ENCODE peak calls at places on chromosomes 7 and 10, in nine cellular contexts. F is fibroblast of pulmonary artery, D is heart left ventricle, J is OCI-LY7, P is BJ, G is pancreas, Q is foreskin fibroblast, U is GM20000, B is lung. N is an unnamed sample.

GRCh38 chr7:70776627-70777101 is 355.3 kb upstream of the GALNT17 start:
- DNase-seq in F (peak), D (no peak), J (no peak), P (no peak), G (no peak), Q (peak), U (no peak), B (no peak), N (peak)

GRCh38 chr10:96833220-96834001 is 1.3 kb downstream of the LCOR start:
- DNase-seq in F (peak), D (peak), J (peak), P (no peak), G (no peak), Q (no peak), U (no peak), B (no peak), N (peak)

GRCh38 chr7:141511370-141512335 is 39.6 kb upstream of the AGK start:
- DNase-seq in F (no peak), D (no peak), J (no peak), P (no peak), G (peak), Q (no peak), U (no peak), B (no peak), N (no peak)

GRCh38 chr7:16309129-16309528 is 112.2 kb downstream of the CRPPA start:
- DNase-seq in F (no peak), D (no peak), J (no peak), P (no peak), G (no peak), Q (no peak), U (no peak), B (no peak), N (no peak)

GRCh38 chr10:30062090-30062489 is 2.7 kb upstream of the JCAD start:
- DNase-seq in F (peak), D (no peak), J (no peak), P (peak), G (no peak), Q (peak), U (no peak), B (no peak), N (no peak)

GRCh38 chr10:87841215-87841614 is 22.1 kb downstream of the KLLN start:
- DNase-seq in F (peak), D (no peak), J (no peak), P (no peak), G (no peak), Q (peak), U (no peak), B (no peak), N (no peak)

GRCh38 chr7:69204936-69205335 is 393.3 kb upstream of the AUTS2 start:
- DNase-seq in F (no peak), D (no peak), J (no peak), P (no peak), G (no peak), Q (no peak), U (no peak), B (no peak), N (no peak)

GRCh38 chr10:5565671-5566581 is 41.2 kb downstream of the CALML3 start:
- DNase-seq in F (peak), D (no peak), J (no peak), P (peak), G (no peak), Q (peak), U (no peak), B (no peak), N (no peak)

GRCh38 chr10:43259248-43259980 is 7.5 kb downstream of the RASGEF1A start:
- DNase-seq in F (no peak), D (no peak), J (no peak), P (no peak), G (no peak), Q (no peak), U (peak), B (no peak), N (no peak)

GRCh38 chr7:137942459-137943115 is 59.3 kb downstream of the CREB3L2 start:
- DNase-seq in F (no peak), D (no peak), J (no peak), P (no peak), G (no peak), Q (no peak), U (no peak), B (no peak), N (no peak)

GRCh38 chr10:12981570-12981969 is 19.9 kb downstream of the CCDC3 start:
- DNase-seq in F (peak), D (no peak), J (no peak), P (no peak), G (no peak), Q (no peak), U (no peak), B (no peak), N (no peak)

GRCh38 chr10:132961864-132962622 is 19.7 kb upstream of the CFAP46 start:
- DNase-seq in F (peak), D (peak), J (peak), P (peak), G (peak), Q (peak), U (peak), B (peak), N (peak)

GRCh38 chr10:11145498-11145855 is 127.8 kb downstream of the CELF2 start:
- DNase-seq in F (peak), D (peak), J (peak), P (no peak), G (no peak), Q (no peak), U (peak), B (no peak), N (peak)

GRCh38 chr10:48776528-48776927 is 91.9 kb downstream of the WDFY4 start:
- DNase-seq in F (no peak), D (no peak), J (no peak), P (no peak), G (no peak), Q (no peak), U (no peak), B (no peak), N (no peak)

GRCh38 chr10:117541405-117541908 is 1.1 kb upstream of the EMX2 start:
- DNase-seq in F (peak), D (no peak), J (no peak), P (no peak), G (no peak), Q (peak), U (no peak), B (no peak), N (no peak)

GRCh38 chr7:81066797-81067196 is 147.9 kb upstream of the SEMA3C start:
- DNase-seq in F (no peak), D (no peak), J (no peak), P (no peak), G (no peak), Q (no peak), U (no peak), B (no peak), N (no peak)

GRCh38 chr10:131495892-131496291 is 184.4 kb upstream of the TCERG1L start:
- DNase-seq in F (no peak), D (no peak), J (no peak), P (no peak), G (no peak), Q (no peak), U (no peak), B (no peak), N (no peak)

GRCh38 chr10:131494451-131494850 is 182.9 kb upstream of the TCERG1L start:
- DNase-seq in F (no peak), D (no peak), J (no peak), P (no peak), G (no peak), Q (no peak), U (no peak), B (no peak), N (no peak)

GRCh38 chr10:131495224-131495623 is 183.7 kb upstream of the TCERG1L start:
- DNase-seq in F (no peak), D (no peak), J (no peak), P (no peak), G (no peak), Q (no peak), U (no peak), B (no peak), N (no peak)

GRCh38 chr10:131499566-131499965 is 188.0 kb upstream of the TCERG1L start:
- DNase-seq in F (no peak), D (no peak), J (no peak), P (no peak), G (no peak), Q (no peak), U (no peak), B (no peak), N (no peak)

DNA sequence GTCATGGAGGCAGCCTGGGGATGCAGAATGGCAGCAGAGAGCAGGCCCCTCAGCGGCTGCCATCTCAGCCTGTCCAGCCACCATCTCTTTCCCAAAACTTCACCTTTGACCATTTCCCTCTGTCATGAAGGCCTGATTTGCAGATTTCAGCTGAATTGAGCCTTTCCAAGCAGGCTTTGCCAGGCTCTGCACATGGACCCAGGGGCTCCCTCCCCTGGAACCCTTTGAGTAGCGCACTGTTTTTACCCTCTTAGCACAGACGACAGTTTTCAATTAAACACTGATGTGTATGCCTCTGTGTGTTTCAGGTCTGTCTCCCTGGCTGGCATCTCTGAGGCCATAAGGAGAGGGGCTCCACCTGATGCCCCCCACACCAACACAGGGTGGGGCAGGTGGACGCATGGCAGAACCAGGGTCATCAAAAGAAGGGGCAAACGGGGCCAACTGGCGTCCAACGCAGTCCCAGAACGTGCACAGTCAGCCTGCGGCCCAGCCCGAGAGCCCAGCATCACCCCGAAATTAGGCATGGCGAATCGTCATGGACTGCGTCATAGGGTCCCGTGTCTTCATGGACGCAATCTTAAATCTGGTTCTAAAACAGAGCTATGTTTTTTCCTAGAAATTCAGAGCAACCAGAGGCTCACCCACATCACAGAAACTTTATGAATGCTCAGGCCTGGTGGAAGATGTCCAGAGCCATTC is 185.0 kb upstream of the TCERG1L start:
- DNase-seq in F (no peak), D (no peak), J (no peak), P (no peak), G (no peak), Q (no peak), U (no peak), B (no peak), N (no peak)
- TF ChIP-seq CTCF in F (no peak), D (no peak), J (no peak), P (no peak), G (no peak), Q (no peak), U (no peak), B (no peak), N (no peak)

GRCh38 chr7:82173400-82174021 is 270.1 kb downstream of the CACNA2D1 start:
- DNase-seq in F (no peak), D (no peak), J (no peak), P (no peak), G (no peak), Q (no peak), U (no peak), B (no peak), N (no peak)
- TF ChIP-seq CTCF in F (no peak), D (no peak), J (no peak), P (no peak), G (no peak), Q (no peak), U (no peak), B (no peak), N (no peak)

GRCh38 chr7:112021348-112022044 is 184.7 kb downstream of the DOCK4 start:
- DNase-seq in F (no peak), D (no peak), J (no peak), P (no peak), G (no peak), Q (no peak), U (no peak), B (no peak), N (no peak)

GRCh38 chr7:112019932-112020331 is 186.3 kb downstream of the DOCK4 start:
- DNase-seq in F (no peak), D (no peak), J (no peak), P (no peak), G (no peak), Q (no peak), U (no peak), B (no peak), N (no peak)

GRCh38 chr7:112018305-112019030 is 187.7 kb downstream of the DOCK4 start:
- DNase-seq in F (peak), D (no peak), J (no peak), P (no peak), G (no peak), Q (no peak), U (no peak), B (no peak), N (no peak)

GRCh38 chr7:112022128-112022527 is 184.1 kb downstream of the DOCK4 start:
- DNase-seq in F (no peak), D (no peak), J (no peak), P (no peak), G (no peak), Q (no peak), U (no peak), B (no peak), N (no peak)

DNA sequence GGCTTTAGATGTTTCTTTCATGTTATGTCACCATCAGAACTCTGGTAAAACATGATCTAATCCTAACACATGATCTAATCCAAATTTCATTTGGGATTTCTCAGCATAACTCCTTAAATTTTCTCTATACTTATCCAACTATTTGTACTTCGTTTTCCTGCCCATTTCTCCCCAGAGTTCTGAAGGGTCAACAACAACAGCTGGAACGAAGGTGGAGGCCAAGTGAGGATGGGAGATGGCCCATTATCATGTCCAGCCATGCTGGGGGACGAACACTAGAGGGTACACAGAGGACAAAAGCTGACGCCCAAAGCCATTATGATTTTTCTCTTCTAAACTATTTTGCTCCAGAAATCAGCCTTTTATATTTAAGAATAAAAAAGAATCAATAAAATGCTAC is 185.4 kb downstream of the DOCK4 start:
- DNase-seq in F (no peak), D (no peak), J (no peak), P (no peak), G (no peak), Q (no peak), U (no peak), B (no peak), N (no peak)
- TF ChIP-seq CTCF in F (no peak), D (no peak), J (no peak), P (no peak), G (no peak), Q (no peak), U (no peak), B (no peak), N (no peak)

GRCh38 chr7:18369011-18369410 is 126.5 kb upstream of the HDAC9 start:
- DNase-seq in F (no peak), D (no peak), J (no peak), P (no peak), G (no peak), Q (no peak), U (no peak), B (no peak), N (no peak)

GRCh38 chr7:18361756-18362155 is 133.8 kb upstream of the HDAC9 start:
- DNase-seq in F (peak), D (no peak), J (no peak), P (no peak), G (no peak), Q (no peak), U (no peak), B (no peak), N (no peak)

GRCh38 chr7:18364403-18364795 is 131.2 kb upstream of the HDAC9 start:
- DNase-seq in F (no peak), D (no peak), J (no peak), P (no peak), G (no peak), Q (no peak), U (no peak), B (no peak), N (no peak)

DNA sequence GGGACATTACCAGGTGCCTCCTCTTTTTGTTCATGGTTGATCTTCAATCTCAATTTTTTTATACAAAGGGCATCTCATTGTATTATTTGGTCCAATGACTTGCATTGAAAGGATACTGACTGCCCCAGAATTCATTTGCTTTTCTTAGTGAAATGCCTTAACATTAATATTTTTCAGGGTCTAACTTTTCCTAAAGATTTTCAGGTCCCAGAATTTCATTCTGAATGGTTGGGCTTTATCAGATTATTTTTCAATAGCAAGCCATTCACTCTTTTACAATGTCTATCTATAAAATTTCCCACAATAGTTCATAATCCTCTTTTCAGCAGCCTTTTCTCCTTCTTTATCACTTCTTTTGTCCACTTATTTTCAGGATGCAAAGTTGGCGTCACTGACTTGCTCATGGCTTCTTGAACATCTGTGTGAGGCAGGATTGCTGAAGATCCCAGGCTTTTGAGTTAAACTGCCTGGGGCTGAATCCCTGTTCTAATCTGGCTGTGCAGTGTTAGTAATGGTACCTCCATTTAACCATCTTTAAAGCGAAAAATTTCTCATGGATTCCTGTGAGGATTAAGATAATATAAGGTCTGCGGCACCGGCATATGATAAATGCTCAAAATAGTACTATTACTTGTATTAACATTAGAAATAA is 131.7 kb upstream of the HDAC9 start:
- DNase-seq in F (no peak), D (no peak), J (no peak), P (no peak), G (no peak), Q (no peak), U (no peak), B (no peak), N (no peak)
- TF ChIP-seq CTCF in F (no peak), D (no peak), J (no peak), P (no peak), G (no peak), Q (no peak), U (no peak), B (no peak), N (no peak)

N was measured in GM12865.